ENCODE peak calls at places on chromosome 3, in six cellular contexts. C, F, L, K, Z and N are unnamed samples.
A peak's percentile ranks its signal among the peaks of the same experiment; 100 is the strongest.

GRCh38 chr3:31466016-31466415 is 66.7 kb upstream of the STT3B start:
- DNase-seq in F (no peak), K (peak; percentile 11), Z (no peak), L (peak; percentile 64), C (no peak), N (no peak)

GRCh38 chr3:82378370-82378769 is 616.9 kb upstream of the GBE1 start:
- DNase-seq in Z (no peak), K (no peak), L (no peak), F (no peak), C (no peak), N (no peak)

GRCh38 chr3:150407818-150408231 is 273 bp upstream of the TSC22D2 start:
- DNase-seq in F (no peak), C (peak; percentile 94), L (no peak), Z (peak; percentile 74), K (peak; percentile 84), N (no peak)

GRCh38 chr3:177693596-177693995 is 496.3 kb upstream of the TBL1XR1 start:
- DNase-seq in F (no peak), C (no peak), Z (no peak), K (no peak), L (no peak), N (no peak)

GRCh38 chr3:58564456-58565160 is 12.6 kb downstream of the FAM107A start:
- DNase-seq in Z (peak; percentile 77), C (no peak), F (peak; percentile 52), L (peak; percentile 92), K (peak; percentile 57), N (peak; percentile 74)

GRCh38 chr3:3015472-3016089 is 94.6 kb downstream of the IL5RA start:
- DNase-seq in K (peak; percentile 31), Z (peak; percentile 23), L (peak; percentile 3), C (peak; percentile 61), F (peak; percentile 4), N (no peak)

GRCh38 chr3:58260733-58261132 is 23.1 kb downstream of the ABHD6 start:
- DNase-seq in L (peak; percentile 56), Z (peak; percentile 64), K (no peak), C (no peak), F (peak; percentile 10), N (no peak)

GRCh38 chr3:166444336-166444735 is 607.1 kb upstream of the BCHE start:
- DNase-seq in C (no peak), L (no peak), Z (peak; percentile 18), F (peak; percentile 94), K (no peak), N (peak; percentile 91)

GRCh38 chr3:89411211-89411610 is 303.8 kb downstream of the EPHA3 start:
- DNase-seq in L (no peak), Z (no peak), K (no peak), C (peak; percentile 11), F (no peak), N (no peak)

GRCh38 chr3:157290761-157291160 is 130.8 kb upstream of the CCNL1 start:
- DNase-seq in L (peak; percentile 78), Z (peak; percentile 63), F (no peak), K (peak; percentile 97), C (no peak), N (no peak)
- H3K27me3 ChIP-seq in L (no peaks in the 10 kb centered on the region), Z (no peaks in the 10 kb centered on the region), F (no peaks in the 10 kb centered on the region), K (no peaks in the 10 kb centered on the region), C (no peaks in the 10 kb centered on the region), N (no peaks in the 10 kb centered on the region)

DNA sequence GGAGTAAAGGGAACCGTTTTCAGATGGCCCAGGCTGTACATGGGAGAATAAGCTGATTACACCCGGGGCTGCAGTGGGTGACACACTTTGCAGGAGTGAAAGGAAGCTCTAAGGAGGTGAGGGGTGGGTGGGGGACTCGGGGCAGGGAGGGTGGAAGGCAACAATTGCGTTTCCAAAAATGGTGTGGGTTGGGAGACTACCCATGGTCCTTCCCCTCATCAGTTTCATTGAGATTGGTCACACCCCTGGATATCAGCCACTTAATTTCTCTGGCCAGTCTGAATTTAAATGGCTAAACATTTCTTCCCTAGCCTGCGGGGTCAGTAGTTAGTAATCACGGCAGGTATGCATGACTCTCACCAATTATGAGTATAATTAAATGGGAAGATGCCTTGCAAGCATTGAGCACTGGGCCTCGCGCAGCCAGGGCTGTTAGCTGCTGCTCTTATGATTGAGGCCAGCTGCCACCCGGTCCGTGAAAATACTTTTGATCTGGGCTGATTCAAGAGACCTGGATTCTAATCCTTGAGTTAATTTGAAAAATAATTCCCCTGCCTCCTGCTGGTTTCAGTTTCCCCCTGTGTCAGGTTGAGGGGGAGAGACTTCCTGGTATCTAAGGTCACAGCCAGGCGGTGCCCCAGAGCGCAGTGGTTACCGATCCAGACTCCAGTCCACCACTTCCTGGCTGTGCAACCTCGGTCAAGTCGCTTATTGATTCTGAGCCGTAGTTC is 23.3 kb downstream of the SLC6A6 start:
- DNase-seq in L (no peak), Z (no peak), K (no peak), F (no peak), C (no peak), N (no peak)
- H3K4me1 ChIP-seq in L (peaks cover 23% of the 10 kb centered on the region), Z (peaks cover 29% of the 10 kb centered on the region), K (no peaks in the 10 kb centered on the region), F (peaks cover 4% of the 10 kb centered on the region), C (peaks cover 58% of the 10 kb centered on the region), N (no peaks in the 10 kb centered on the region)

GRCh38 chr3:147381610-147382009 is 24.7 kb downstream of the ZIC4 start:
- DNase-seq in F (no peak), Z (no peak), L (no peak), K (no peak), C (peak; percentile 58), N (no peak)

GRCh38 chr3:147383617-147384016 is 22.7 kb downstream of the ZIC4 start:
- DNase-seq in F (no peak), Z (no peak), L (no peak), K (no peak), C (peak; percentile 86), N (no peak)

GRCh38 chr3:147387550-147388394 is 18.6 kb downstream of the ZIC4 start:
- DNase-seq in Z (no peak), L (no peak), F (no peak), C (peak; percentile 49), K (no peak), N (no peak)

GRCh38 chr3:147385059-147386012 is 21.0 kb downstream of the ZIC4 start:
- DNase-seq in F (no peak), L (no peak), Z (no peak), C (peak; percentile 61), K (no peak), N (no peak)

GRCh38 chr3:147384210-147385058 is 21.9 kb downstream of the ZIC4 start:
- DNase-seq in C (peak; percentile 91), F (no peak), Z (no peak), K (no peak), L (no peak), N (no peak)
- H3K27me3 ChIP-seq in C (peaks cover 100% of the 10 kb centered on the region), F (peaks cover 74% of the 10 kb centered on the region), Z (peaks cover 80% of the 10 kb centered on the region), K (peaks cover 75% of the 10 kb centered on the region), L (peaks cover 83% of the 10 kb centered on the region), N (peaks cover 98% of the 10 kb centered on the region)

DNA sequence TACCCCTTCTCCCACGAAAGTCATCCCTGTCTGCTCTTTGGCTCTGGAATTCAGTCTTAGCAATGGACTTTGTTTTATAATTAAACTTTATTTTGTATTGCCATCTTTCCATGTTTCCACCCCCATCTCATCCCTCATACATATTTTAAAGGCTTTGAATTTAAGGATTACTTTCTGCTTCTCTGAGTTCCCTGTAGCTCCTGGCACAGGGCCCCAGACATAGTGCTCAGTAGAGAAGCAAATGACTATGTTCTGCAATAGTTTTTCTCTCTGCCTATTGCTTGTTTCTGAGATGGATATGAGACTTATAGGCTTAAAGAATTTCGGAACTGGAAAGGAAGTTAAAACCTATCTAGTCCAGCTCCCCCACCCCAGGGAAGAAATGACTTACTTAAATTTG is 197.0 kb downstream of the LPP start:
- DNase-seq in C (no peak), L (no peak), Z (no peak), F (no peak), K (no peak), N (no peak)
- H3K4me1 ChIP-seq in C (peaks cover 8% of the 10 kb centered on the region), L (peaks cover 22% of the 10 kb centered on the region), Z (peaks cover 11% of the 10 kb centered on the region), F (peaks cover 33% of the 10 kb centered on the region), K (peaks cover 5% of the 10 kb centered on the region), N (peaks cover 20% of the 10 kb centered on the region)